ENCODE peak calls at places on chromosome 15, in four cellular contexts. One of them, this sample, is unnamed.

GRCh38 chr15:99562238-99562637 is 3.5 kb upstream of the MEF2A start:
- DNase-seq in WTC11: no peak
- DNase-seq in GM12878: no peak
- DNase-seq in SK-N-SH: no peak
- DNase-seq in this sample: no peak

GRCh38 chr15:79595995-79596622 is 164.0 kb downstream of the MINAR1 start:
- DNase-seq in SK-N-SH: peak
- DNase-seq in GM12878: peak
- DNase-seq in WTC11: peak
- DNase-seq in this sample: peak

GRCh38 chr15:87227846-87228245 is 1028.7 kb downstream of the NTRK3 start:
- DNase-seq in GM12878: no peak
- DNase-seq in WTC11: no peak
- DNase-seq in SK-N-SH: no peak
- DNase-seq in this sample: no peak

GRCh38 chr15:93321881-93322282 is 232.9 kb upstream of the RGMA start:
- DNase-seq in GM12878: no peak
- DNase-seq in SK-N-SH: no peak
- DNase-seq in WTC11: no peak
- DNase-seq in this sample: no peak

GRCh38 chr15:60751985-60752952 is 273.3 kb upstream of the ICE2 start:
- DNase-seq in SK-N-SH: peak
- DNase-seq in GM12878: no peak
- DNase-seq in WTC11: no peak
- DNase-seq in this sample: no peak

GRCh38 chr15:43218908-43219706 is 1.7 kb downstream of the EPB42 start:
- DNase-seq in SK-N-SH: peak
- DNase-seq in WTC11: peak
- DNase-seq in GM12878: no peak
- DNase-seq in this sample: peak

GRCh38 chr15:45185903-45186770 is 1.6 kb downstream of the SHF start:
- DNase-seq in WTC11: no peak
- DNase-seq in SK-N-SH: peak
- DNase-seq in GM12878: no peak
- DNase-seq in this sample: no peak

GRCh38 chr15:71651750-71652186 is 158.6 kb upstream of the NR2E3 start:
- DNase-seq in GM12878: peak
- DNase-seq in SK-N-SH: no peak
- DNase-seq in WTC11: peak
- DNase-seq in this sample: peak

GRCh38 chr15:63510548-63510940 is 6.2 kb downstream of the USP3 start:
- DNase-seq in SK-N-SH: no peak
- DNase-seq in WTC11: no peak
- DNase-seq in GM12878: no peak
- DNase-seq in this sample: no peak

GRCh38 chr15:81069356-81069755 is 64.7 kb upstream of the CFAP161 start:
- DNase-seq in SK-N-SH: no peak
- DNase-seq in GM12878: no peak
- DNase-seq in WTC11: no peak
- DNase-seq in this sample: no peak
- TF ChIP-seq USF1 in SK-N-SH: no peak
- TF ChIP-seq USF1 in GM12878: no peak
- TF ChIP-seq USF1 in WTC11: no peak
- TF ChIP-seq USF1 in this sample: no peak

GRCh38 chr15:90812881-90813280 is 55.5 kb upstream of the FURIN start:
- DNase-seq in GM12878: no peak
- DNase-seq in SK-N-SH: no peak
- DNase-seq in WTC11: no peak
- DNase-seq in this sample: no peak
- TF ChIP-seq USF1 in GM12878: no peak
- TF ChIP-seq USF1 in SK-N-SH: no peak
- TF ChIP-seq USF1 in WTC11: no peak
- TF ChIP-seq USF1 in this sample: no peak

GRCh38 chr15:78048410-78048946 is 29.0 kb downstream of the TBC1D2B start:
- DNase-seq in WTC11: no peak
- DNase-seq in GM12878: no peak
- DNase-seq in SK-N-SH: no peak
- DNase-seq in this sample: no peak
- TF ChIP-seq USF1 in WTC11: no peak
- TF ChIP-seq USF1 in GM12878: no peak
- TF ChIP-seq USF1 in SK-N-SH: no peak
- TF ChIP-seq USF1 in this sample: no peak

GRCh38 chr15:77599899-77600298 is 32.8 kb downstream of the LINGO1 start:
- DNase-seq in WTC11: peak
- DNase-seq in GM12878: no peak
- DNase-seq in SK-N-SH: peak
- DNase-seq in this sample: peak
- TF ChIP-seq USF1 in WTC11: peak
- TF ChIP-seq USF1 in GM12878: peak
- TF ChIP-seq USF1 in SK-N-SH: peak
- TF ChIP-seq USF1 in this sample: peak

This sample was measured in K562.